ENCODE peak calls at places on chromosomes 1 and 21, in four cellular contexts. D is A549, E is fibroblast of lung, N is neural progenitor cell. P is an unnamed sample.

GRCh38 chr1:205319081-205320018 is 2.2 kb downstream of the NUAK2 start:
- DNase-seq in D (no peak), E (peak; percentile 79), N (no peak), P (peak; percentile 92)

GRCh38 chr1:15799004-15799867 is 8.2 kb downstream of the UQCRHL start:
- DNase-seq in D (peak; percentile 93), E (peak; percentile 98), N (no peak), P (peak; percentile 98)

GRCh38 chr1:150544204-150544603 is 5.0 kb upstream of the ADAMTSL4 start:
- DNase-seq in D (no peak), E (no peak), N (no peak), P (no peak)

GRCh38 chr1:65572701-65573421 is 152.4 kb downstream of the LEPR start:
- DNase-seq in D (no peak), E (no peak), N (no peak), P (no peak)

GRCh38 chr1:163264256-163264655 is 57.5 kb upstream of the NUF2 start:
- DNase-seq in D (no peak), E (peak; percentile 33), N (no peak), P (peak; percentile 39)

GRCh38 chr21:45161039-45161945 is 86.9 kb downstream of the ADARB1 start:
- DNase-seq in D (no peak), E (no peak), N (peak; percentile 58), P (no peak)

GRCh38 chr1:213374369-213374768 is 323.3 kb downstream of the RPS6KC1 start:
- DNase-seq in D (peak; percentile 76), E (peak; percentile 21), N (peak; percentile 87), P (peak; percentile 86)

GRCh38 chr1:204959374-204959773 is 83.6 kb upstream of the CNTN2 start:
- DNase-seq in D (no peak), E (no peak), N (no peak), P (peak; percentile 19)

GRCh38 chr1:75083223-75083622 is 51.0 kb upstream of the LHX8 start:
- DNase-seq in D (no peak), E (no peak), N (no peak), P (no peak)

GRCh38 chr1:59568158-59568935 is 246.4 kb upstream of the HOOK1 start:
- DNase-seq in D (no peak), E (no peak), N (no peak), P (peak; percentile 25)

GRCh38 chr1:38525343-38525948 is 334.1 kb downstream of the RRAGC start:
- DNase-seq in D (no peak), E (no peak), N (no peak), P (no peak)

GRCh38 chr1:60345621-60346020 is 272.1 kb upstream of the C1orf87 start:
- DNase-seq in D (no peak), E (peak; percentile 18), N (no peak), P (peak; percentile 41)

GRCh38 chr1:206507395-206508129 is at the start of gene RASSF5:
- DNase-seq in D (peak; percentile 73), E (peak; percentile 64), N (peak; percentile 81), P (peak; percentile 84)

GRCh38 chr1:24793762-24794161 is 48.5 kb downstream of the CLIC4 start:
- DNase-seq in D (no peak), E (peak; percentile 93), N (no peak), P (peak; percentile 81)
- H3K27ac ChIP-seq in D (peak overlapping the region; percentile 58), E (peak overlapping the region; percentile 81), N (no peak overlapping the region), P (peak overlapping the region; percentile 78)

DNA sequence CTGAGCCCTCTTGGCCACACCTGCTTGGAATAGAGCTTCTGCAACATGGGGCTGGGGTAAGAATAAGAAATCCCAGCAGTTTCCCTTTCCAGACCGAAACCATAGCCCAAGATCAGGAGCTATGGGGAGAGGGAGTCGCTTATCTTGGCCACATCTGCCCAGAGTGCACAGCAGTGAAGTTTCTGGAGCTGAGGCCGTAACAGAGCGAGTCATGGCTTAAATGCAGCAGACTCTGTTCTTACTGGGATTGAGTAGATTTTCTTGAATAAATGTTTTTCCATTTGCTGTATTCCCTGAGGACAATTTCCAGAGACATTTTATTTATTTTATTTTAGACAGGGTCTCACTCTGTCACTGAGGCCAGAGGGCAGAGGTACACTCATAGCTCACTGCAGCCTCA is 33.5 kb downstream of the CFAP57 start:
- DNase-seq in D (no peak), E (peak; percentile 54), N (no peak), P (peak; percentile 38)
- H3K27ac ChIP-seq in D (peak overlapping the region; percentile 89), E (peak overlapping the region; percentile 89), N (no peak overlapping the region), P (peak overlapping the region; percentile 95)

GRCh38 chr1:156773607-156774006 is 6.3 kb downstream of the PRCC start:
- DNase-seq in D (no peak), E (no peak), N (no peak), P (no peak)
- H3K27ac ChIP-seq in D (no peak overlapping the region), E (no peak overlapping the region), N (no peak overlapping the region), P (peak overlapping the region; percentile 86)

GRCh38 chr1:54884135-54884586 is 2.8 kb downstream of the DHCR24 start:
- DNase-seq in D (no peak), E (peak; percentile 59), N (no peak), P (no peak)
- H3K27ac ChIP-seq in D (peak overlapping the region; percentile 73), E (no peak overlapping the region), N (no peak overlapping the region), P (no peak overlapping the region)

GRCh38 chr1:2961081-2961480 is 60.2 kb upstream of the ACTRT2 start:
- DNase-seq in D (no peak), E (no peak), N (no peak), P (no peak)
- H3K27ac ChIP-seq in D (no peak overlapping the region), E (no peak overlapping the region), N (no peak overlapping the region), P (no peak overlapping the region)

GRCh38 chr1:241701483-241702290 is 49.6 kb downstream of the WDR64 start:
- DNase-seq in D (no peak), E (no peak), N (no peak), P (no peak)
- H3K27ac ChIP-seq in D (no peak overlapping the region), E (no peak overlapping the region), N (no peak overlapping the region), P (no peak overlapping the region)

DNA sequence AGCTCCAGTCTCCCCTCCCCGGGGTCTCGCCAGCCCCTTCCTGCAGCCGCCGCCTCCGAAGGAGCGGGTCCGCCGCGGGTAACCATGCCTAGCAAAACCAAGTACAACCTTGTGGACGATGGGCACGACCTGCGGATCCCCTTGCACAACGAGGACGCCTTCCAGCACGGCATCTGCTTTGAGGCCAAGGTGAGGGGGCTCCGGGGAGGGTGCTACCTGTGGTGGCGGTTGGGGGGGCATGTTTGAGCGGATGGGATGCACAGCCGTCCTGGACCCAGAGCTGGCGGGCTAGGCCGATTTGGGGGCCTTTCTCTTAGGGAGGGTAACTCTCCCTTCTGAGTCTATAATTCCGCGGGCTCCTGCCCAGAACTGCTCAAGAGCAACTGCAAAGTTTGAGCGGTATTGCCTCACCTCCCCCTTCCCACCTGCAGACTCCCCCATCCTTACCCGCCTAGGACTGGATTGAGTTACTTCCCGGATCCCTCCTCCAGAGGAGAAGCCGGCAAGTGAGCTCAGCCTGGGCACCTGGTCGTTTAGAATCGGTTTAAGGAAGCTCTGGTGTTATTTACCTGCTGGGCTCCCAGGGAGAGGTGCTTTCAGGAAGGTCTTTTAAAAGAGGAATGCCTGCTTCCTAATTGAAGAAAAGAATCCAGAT is 730 bp downstream of the NOS1AP start:
- DNase-seq in D (peak; percentile 8), E (no peak), N (peak; percentile 50), P (peak; percentile 28)
- H3K27ac ChIP-seq in D (peak overlapping the region; percentile 80), E (no peak overlapping the region), N (no peak overlapping the region), P (peak overlapping the region; percentile 72)